ENCODE peak calls at places on chromosomes 5 and 9, in five cellular contexts. S is GM12878, H is K562, O is A549, I is HepG2. B is an unnamed sample.

GRCh38 chr5:164358531-164359259 is 853.3 kb downstream of the MAT2B start:
- DNase-seq in S (no peak), H (peak), O (no peak), I (no peak), B (no peak)

GRCh38 chr5:160199410-160199911 is 29.8 kb upstream of the FABP6 start:
- DNase-seq in S (no peak), H (peak), O (peak), I (no peak), B (peak)

GRCh38 chr5:34790087-34790486 is 48.9 kb upstream of the TTC23L start:
- DNase-seq in S (no peak), H (no peak), O (no peak), I (no peak), B (no peak)

GRCh38 chr5:82975812-82976211 is 101.4 kb downstream of the TMEM167A start:
- DNase-seq in S (no peak), H (no peak), O (no peak), I (peak), B (no peak)

GRCh38 chr9:71270554-71270953 is 149.1 kb upstream of the TRPM3 start:
- DNase-seq in S (no peak), H (no peak), O (no peak), I (no peak), B (no peak)

GRCh38 chr9:36126016-36126786 is 10.3 kb upstream of the GLIPR2 start:
- DNase-seq in S (no peak), H (no peak), O (no peak), I (no peak), B (no peak)

GRCh38 chr5:65699338-65699737 is 22.6 kb downstream of the SGTB start:
- DNase-seq in S (peak), H (no peak), O (no peak), I (no peak), B (no peak)

GRCh38 chr5:123215929-123216702 is 127.1 kb downstream of the PRDM6 start:
- DNase-seq in S (no peak), H (peak), O (no peak), I (no peak), B (peak)

GRCh38 chr9:72575673-72576072 is 54.3 kb downstream of the TMC1 start:
- DNase-seq in S (no peak), H (no peak), O (no peak), I (no peak), B (no peak)

GRCh38 chr5:74483001-74483400 is 157.5 kb downstream of the ENC1 start:
- DNase-seq in S (no peak), H (no peak), O (no peak), I (no peak), B (peak)

GRCh38 chr5:57720656-57721055 is 238.0 kb upstream of the ACTBL2 start:
- DNase-seq in S (no peak), H (no peak), O (no peak), I (no peak), B (no peak)

GRCh38 chr9:135046156-135047025 is 41.1 kb upstream of the OLFM1 start:
- DNase-seq in S (no peak), H (no peak), O (no peak), I (no peak), B (no peak)

GRCh38 chr5:89733772-89734171 is 675.8 kb downstream of the CETN3 start:
- DNase-seq in S (no peak), H (no peak), O (no peak), I (no peak), B (peak)

GRCh38 chr5:41532485-41532884 is 22.1 kb upstream of the PLCXD3 start:
- DNase-seq in S (no peak), H (no peak), O (no peak), I (no peak), B (no peak)

GRCh38 chr9:95075700-95076099 is 241.8 kb downstream of the FANCC start:
- DNase-seq in S (no peak), H (no peak), O (no peak), I (no peak), B (no peak)

GRCh38 chr5:147303976-147304375 is 69.2 kb downstream of the STK32A start:
- DNase-seq in S (no peak), H (no peak), O (no peak), I (no peak), B (no peak)

GRCh38 chr5:13480834-13481233 is 463.7 kb downstream of the DNAH5 start:
- DNase-seq in S (no peak), H (no peak), O (no peak), I (no peak), B (peak)

GRCh38 chr9:99172129-99173091 is 49.3 kb downstream of the ALG2 start:
- DNase-seq in S (no peak), H (no peak), O (no peak), I (peak), B (no peak)

GRCh38 chr5:141150993-141151325 is 1.1 kb downstream of the PCDHB6 start:
- DNase-seq in S (no peak), H (no peak), O (no peak), I (no peak), B (no peak)
- TF ChIP-seq JUNB in S (no peak), H (no peak), O (no peak), I (no peak), B (no peak)

DNA sequence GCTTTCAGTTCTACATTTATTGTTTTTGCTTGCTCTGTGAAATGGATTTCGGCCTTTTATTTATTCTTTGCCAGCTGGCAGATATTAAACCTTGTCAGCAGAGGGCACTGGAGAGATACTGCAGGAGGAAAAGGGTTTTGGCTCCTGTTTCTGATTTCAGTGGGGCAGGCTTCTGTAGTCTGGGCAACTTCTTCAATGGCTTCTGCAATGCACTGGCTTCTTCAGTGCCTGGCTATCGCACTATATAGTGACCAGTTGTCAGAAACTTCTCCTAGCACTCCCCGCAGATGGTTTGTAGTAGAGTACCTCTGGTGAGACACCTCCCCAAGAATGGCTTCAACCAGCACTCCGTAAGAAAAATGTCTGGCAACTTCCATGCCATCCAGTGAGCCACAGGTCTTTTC is 3.2 kb upstream of the NFX1 start:
- DNase-seq in S (no peak), H (peak), O (peak), I (peak), B (peak)
- TF ChIP-seq JUNB in S (no peak), H (no peak), O (no peak), I (no peak), B (no peak)

GRCh38 chr5:93019896-93020295 is 561.1 kb downstream of the NR2F1-AS1 start:
- DNase-seq in S (no peak), H (no peak), O (no peak), I (no peak), B (no peak)

GRCh38 chr5:93018461-93018860 is 562.6 kb downstream of the NR2F1-AS1 start:
- DNase-seq in S (no peak), H (no peak), O (no peak), I (no peak), B (no peak)

GRCh38 chr5:93022770-93023169 is 558.2 kb downstream of the NR2F1-AS1 start:
- DNase-seq in S (no peak), H (no peak), O (no peak), I (no peak), B (no peak)

GRCh38 chr5:93022211-93022610 is 558.8 kb downstream of the NR2F1-AS1 start:
- DNase-seq in S (no peak), H (no peak), O (no peak), I (no peak), B (no peak)

GRCh38 chr5:93017854-93018253 is 563.2 kb downstream of the NR2F1-AS1 start:
- DNase-seq in S (no peak), H (no peak), O (no peak), I (no peak), B (no peak)
- TF ChIP-seq JUNB in S (no peak), H (no peak), O (no peak), I (no peak), B (no peak)

GRCh38 chr5:150399158-150400019 is 13.3 kb downstream of the CD74 start:
- DNase-seq in S (no peak), H (no peak), O (no peak), I (no peak), B (no peak)

GRCh38 chr5:150400327-150401075 is 12.2 kb downstream of the CD74 start:
- DNase-seq in S (no peak), H (no peak), O (no peak), I (no peak), B (no peak)

GRCh38 chr5:150400020-150400326 is 12.7 kb downstream of the CD74 start:
- DNase-seq in S (no peak), H (no peak), O (no peak), I (no peak), B (no peak)

GRCh38 chr5:150397749-150398431 is 14.8 kb downstream of the CD74 start:
- DNase-seq in S (no peak), H (no peak), O (no peak), I (no peak), B (no peak)

GRCh38 chr5:150398432-150399157 is 14.1 kb downstream of the CD74 start:
- DNase-seq in S (no peak), H (peak), O (peak), I (no peak), B (peak)
- TF ChIP-seq JUNB in S (no peak), H (no peak), O (no peak), I (no peak), B (no peak)

DNA sequence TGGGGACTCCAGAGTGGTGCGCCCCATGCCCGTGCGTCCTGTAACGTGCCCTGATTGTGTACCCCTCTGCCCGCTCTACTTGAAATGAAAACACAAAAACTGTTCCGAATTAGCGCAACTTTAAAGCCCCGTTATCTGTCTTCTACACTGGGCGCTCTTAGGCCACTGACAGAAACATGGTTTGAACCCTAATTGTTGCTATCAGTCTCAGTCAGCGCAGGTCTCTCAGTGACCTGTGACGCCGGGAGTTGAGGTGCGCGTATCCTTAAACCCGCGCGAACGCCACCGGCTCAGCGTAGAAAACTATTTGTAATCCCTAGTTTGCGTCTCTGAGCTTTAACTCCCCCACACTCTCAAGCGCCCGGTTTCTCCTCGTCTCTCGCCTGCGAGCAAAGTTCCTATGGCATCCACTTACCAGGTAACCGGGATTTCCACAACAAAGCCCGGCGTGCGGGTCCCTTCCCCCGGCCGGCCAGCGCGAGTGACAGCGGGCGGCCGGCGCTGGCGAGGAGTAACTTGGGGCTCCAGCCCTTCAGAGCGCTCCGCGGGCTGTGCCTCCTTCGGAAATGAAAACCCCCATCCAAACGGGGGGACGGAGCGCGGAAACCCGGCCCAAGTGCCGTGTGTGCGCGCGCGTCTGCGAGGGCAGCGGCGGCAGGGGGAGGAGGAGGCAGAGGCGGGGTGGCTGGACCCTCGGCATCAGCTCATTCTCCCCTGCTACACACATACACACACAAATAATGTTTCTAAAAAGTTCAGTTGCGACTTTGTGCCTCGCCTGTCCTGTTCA is 667 bp downstream of the GLIS3 start:
- DNase-seq in S (no peak), H (no peak), O (peak), I (no peak), B (peak)
- TF ChIP-seq JUNB in S (no peak), H (no peak), O (no peak), I (no peak), B (no peak)

DNA sequence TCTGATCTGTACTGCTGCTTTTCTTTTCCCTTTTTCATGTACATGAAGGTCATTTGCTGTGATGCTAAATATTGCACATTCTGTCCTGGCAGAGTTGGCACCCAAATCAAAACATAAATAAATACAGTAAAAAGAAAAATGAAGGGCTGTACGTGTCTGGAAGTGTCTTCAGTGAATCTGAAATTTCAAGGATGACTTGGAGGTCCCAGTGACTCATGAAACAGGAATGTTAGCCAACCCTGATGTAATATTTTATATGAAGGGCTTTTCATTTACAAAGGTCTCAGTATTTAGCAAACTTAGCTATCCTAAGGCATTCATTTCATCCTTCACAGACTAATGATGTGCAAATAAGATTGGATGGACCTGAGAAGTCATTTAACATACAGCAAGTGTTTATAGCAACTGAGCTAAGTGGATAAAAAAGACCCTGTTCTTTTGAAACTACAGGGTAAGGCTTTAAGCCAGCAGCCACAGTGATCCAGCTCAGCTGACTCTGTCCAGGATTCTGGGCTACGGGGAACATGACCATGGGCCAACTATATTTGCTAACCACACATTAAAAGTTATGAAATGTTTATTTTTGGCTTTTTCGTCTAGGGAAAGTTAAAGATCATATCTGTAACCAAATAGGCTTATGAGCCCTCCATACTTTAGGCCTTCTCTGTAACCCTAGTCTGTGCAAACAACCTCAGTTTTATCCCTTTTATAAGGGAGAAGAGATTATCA is 104.0 kb upstream of the DMRTA1 start:
- DNase-seq in S (no peak), H (no peak), O (no peak), I (peak), B (no peak)
- TF ChIP-seq JUNB in S (no peak), H (no peak), O (peak), I (no peak), B (no peak)

GRCh38 chr5:172931001-172931536 is 28.2 kb upstream of the RPL26L1 start:
- DNase-seq in S (no peak), H (no peak), O (peak), I (no peak), B (no peak)

GRCh38 chr5:172926008-172926523 is 33.2 kb upstream of the RPL26L1 start:
- DNase-seq in S (no peak), H (no peak), O (no peak), I (no peak), B (no peak)

GRCh38 chr5:172932313-172933017 is 26.8 kb upstream of the RPL26L1 start:
- DNase-seq in S (no peak), H (peak), O (peak), I (peak), B (peak)

GRCh38 chr5:172926796-172927195 is 32.4 kb upstream of the RPL26L1 start:
- DNase-seq in S (no peak), H (no peak), O (no peak), I (no peak), B (no peak)

DNA sequence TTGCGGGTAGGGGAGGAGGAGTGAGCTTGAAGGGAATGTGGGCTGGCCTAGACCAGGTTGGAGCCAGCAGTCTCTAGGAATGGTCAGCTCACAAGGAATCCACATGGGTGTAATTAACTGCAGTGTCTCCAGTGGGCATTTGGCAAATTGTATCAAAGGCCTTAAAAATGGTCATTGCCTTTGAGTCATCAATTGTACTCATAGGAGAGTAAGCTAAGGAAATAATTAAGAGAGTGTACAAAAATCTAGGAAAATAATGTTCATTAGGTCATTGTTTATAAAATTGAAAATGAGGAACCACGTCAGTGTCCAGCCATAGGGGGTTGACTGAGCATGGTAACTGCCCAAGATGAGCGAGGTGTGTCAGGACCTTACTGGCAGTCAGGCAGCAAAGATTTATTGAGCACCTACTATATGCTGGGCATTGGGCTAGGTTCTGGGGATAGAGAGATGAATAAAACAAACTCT is 29.8 kb upstream of the RPL26L1 start:
- DNase-seq in S (no peak), H (no peak), O (no peak), I (no peak), B (no peak)
- TF ChIP-seq JUNB in S (no peak), H (no peak), O (no peak), I (no peak), B (no peak)

B was measured in GM23338.